ENCODE peak calls at places on chromosomes 16 and 17, in seven cellular contexts. R, T, V, U, E, H and K are unnamed samples.

GRCh38 chr17:42598905-42599304 is 10.3 kb downstream of the RETREG3 start:
- DNase-seq in R (no peak), T (no peak), V (no peak), U (no peak), E (no peak), H (no peak), K (no peak)

GRCh38 chr17:64441772-64442549 is 7.0 kb upstream of the MILR1 start:
- DNase-seq in R (peak), T (no peak), V (no peak), U (peak), E (no peak), H (no peak), K (peak)

GRCh38 chr16:27108826-27109665 is 42.3 kb downstream of the C16orf82 start:
- DNase-seq in R (no peak), T (no peak), V (no peak), U (no peak), E (no peak), H (no peak), K (no peak)

GRCh38 chr16:23435500-23435899 is 17.5 kb downstream of the COG7 start:
- DNase-seq in R (peak), T (peak), V (peak), U (no peak), E (peak), H (peak), K (peak)

GRCh38 chr16:84278968-84279367 is 15.7 kb upstream of the WFDC1 start:
- DNase-seq in R (no peak), T (no peak), V (no peak), U (no peak), E (no peak), H (no peak), K (no peak)

GRCh38 chr17:17959520-17960361 is 12.5 kb downstream of the TOM1L2 start:
- DNase-seq in R (peak), T (no peak), V (peak), U (peak), E (no peak), H (no peak), K (no peak)

GRCh38 chr17:42670199-42670924 is 6.4 kb downstream of the PLEKHH3 start:
- DNase-seq in R (no peak), T (no peak), V (no peak), U (no peak), E (no peak), H (no peak), K (no peak)

GRCh38 chr17:68097161-68097805 is 61.7 kb downstream of the KPNA2 start:
- DNase-seq in R (peak), T (no peak), V (no peak), U (no peak), E (no peak), H (no peak), K (no peak)

GRCh38 chr17:44256671-44257070 is 11.3 kb downstream of the SLC4A1 start:
- DNase-seq in R (no peak), T (no peak), V (no peak), U (no peak), E (no peak), H (no peak), K (no peak)

GRCh38 chr17:867896-868489 is 85.8 kb downstream of the MRM3 start:
- DNase-seq in R (peak), T (no peak), V (peak), U (no peak), E (no peak), H (no peak), K (no peak)

GRCh38 chr17:16477255-16477654 is 14.7 kb downstream of the LRRC75A start:
- DNase-seq in R (peak), T (no peak), V (peak), U (peak), E (no peak), H (no peak), K (peak)

GRCh38 chr16:74607967-74608356 is 1.0 kb upstream of the GLG1 start:
- DNase-seq in R (peak), T (no peak), V (no peak), U (no peak), E (peak), H (no peak), K (no peak)

GRCh38 chr17:46851029-46851741 is at the start of gene WNT9B:
- DNase-seq in R (no peak), T (no peak), V (peak), U (no peak), E (peak), H (no peak), K (no peak)

GRCh38 chr17:17591408-17592265 is at the start of gene PEMT:
- DNase-seq in R (peak), T (peak), V (peak), U (peak), E (peak), H (peak), K (peak)

DNA sequence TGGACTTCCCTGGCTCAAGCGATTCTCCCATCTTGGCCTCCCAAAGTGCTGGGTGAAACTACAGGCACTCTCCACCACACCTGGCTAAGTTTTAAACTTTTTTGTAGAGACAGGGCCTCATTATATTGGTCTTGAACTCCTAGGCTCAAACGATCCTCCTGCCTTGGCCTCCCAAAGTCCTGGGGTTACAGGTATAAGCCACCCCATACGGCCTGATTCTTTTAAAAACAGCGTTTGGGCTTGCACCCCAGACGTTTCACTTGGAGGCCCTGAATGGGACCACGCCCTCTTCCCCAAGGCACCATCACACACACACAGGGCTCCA is 29.4 kb upstream of the GINS2 start:
- DNase-seq in R (no peak), T (no peak), V (no peak), U (no peak), E (no peak), H (no peak), K (no peak)
- TF ChIP-seq CTCF in R (no peak), T (no peak), V (no peak), U (no peak), E (no peak), H (no peak), K (no peak)

DNA sequence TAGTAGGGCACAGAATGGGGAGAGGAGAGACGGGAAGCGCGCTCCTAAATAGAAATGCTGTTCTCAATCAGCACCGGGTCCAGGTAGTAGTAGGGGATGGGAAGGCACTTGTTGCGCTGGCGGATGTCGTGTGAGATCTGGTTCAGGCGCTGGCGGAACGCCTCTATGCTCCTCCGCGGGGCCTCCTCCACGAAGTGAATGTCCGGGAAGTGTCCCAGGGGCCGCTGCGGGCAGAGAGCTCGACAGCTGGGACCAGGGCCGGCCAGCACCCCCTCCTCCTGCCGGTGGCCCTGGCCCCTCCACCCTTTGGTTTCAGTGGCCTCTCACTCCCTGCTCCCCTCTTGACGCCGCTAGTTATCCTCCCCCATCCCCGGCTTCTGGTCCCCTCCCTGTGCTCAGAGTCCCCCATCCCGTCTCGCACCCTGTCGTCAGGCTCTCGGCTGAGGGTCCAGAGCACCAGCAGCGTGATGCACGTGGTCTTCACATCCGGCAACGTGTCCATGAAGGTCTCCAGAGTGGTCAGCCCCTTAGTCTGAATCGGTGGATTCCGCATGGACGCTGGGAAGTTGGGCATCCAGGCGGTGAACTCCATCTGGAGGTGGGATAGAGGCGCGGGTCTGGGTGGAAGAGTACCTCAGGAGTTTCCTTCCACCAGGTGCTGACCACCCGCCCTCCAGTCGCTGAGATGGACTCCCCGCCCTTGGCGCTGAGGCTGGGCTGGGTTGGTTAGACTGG is 14.6 kb downstream of the ALOX12B start:
- DNase-seq in R (no peak), T (no peak), V (no peak), U (no peak), E (no peak), H (no peak), K (no peak)
- H3K27ac ChIP-seq in R (no peak), T (no peak), V (no peak), U (no peak), E (no peak), H (no peak), K (no peak)

DNA sequence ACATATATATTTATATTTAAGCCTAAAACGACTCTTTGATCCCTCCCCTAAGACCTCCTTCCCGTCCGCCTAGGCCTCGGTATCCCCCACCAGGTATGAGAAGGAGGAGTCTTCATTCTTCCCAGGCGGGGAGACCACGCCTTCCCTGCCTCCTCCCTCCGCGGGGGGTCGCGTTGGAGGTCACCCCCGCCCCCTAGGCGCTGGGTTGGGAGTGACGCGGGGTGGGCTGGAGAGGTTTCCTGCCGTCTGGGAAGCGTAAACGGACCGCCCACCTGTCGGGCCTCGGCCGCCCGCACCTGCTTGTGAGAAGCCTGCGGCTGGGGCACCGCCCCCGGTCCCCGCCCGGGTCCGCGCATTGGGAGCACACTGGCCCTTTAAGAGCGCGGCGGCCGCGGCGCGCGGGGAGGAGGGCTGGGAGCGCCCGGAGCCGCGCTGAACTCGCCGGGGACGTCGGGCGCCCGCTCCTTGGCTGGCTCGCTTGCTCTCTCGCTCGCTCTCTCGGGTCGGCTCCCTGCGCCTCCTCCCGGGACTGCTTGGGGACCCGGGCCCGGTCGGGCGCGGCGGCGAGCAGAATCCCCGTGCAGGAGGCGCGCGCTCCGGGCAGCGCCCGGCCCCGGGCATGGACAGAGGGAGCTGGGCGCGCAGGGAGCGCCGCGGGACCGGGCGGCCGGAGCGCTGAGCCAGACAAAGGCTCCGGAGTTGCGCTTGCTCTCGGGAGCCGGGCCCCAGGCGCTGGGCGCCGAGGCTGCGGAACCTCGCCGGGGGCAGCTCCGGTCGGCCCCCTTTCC is at the start of gene MMP15:
- DNase-seq in R (peak), T (peak), V (peak), U (peak), E (peak), H (peak), K (peak)
- TF ChIP-seq CTCF in R (no peak), T (no peak), V (no peak), U (no peak), E (no peak), H (no peak), K (no peak)

GRCh38 chr16:86199871-86200700 is 301.1 kb downstream of the IRF8 start:
- DNase-seq in R (peak), T (no peak), V (no peak), U (no peak), E (no peak), H (no peak), K (no peak)
- H3K27ac ChIP-seq in R (peak), T (no peak), V (no peak), U (no peak), E (no peak), H (no peak), K (no peak)

GRCh38 chr16:4537376-4538066 is 1.1 kb downstream of the CDIP1 start:
- DNase-seq in R (no peak), T (peak), V (no peak), U (no peak), E (no peak), H (no peak), K (no peak)

GRCh38 chr16:4538067-4538385 is 547 bp downstream of the CDIP1 start:
- DNase-seq in R (no peak), T (no peak), V (no peak), U (no peak), E (no peak), H (no peak), K (no peak)

GRCh38 chr16:4536391-4537106 is 2.0 kb downstream of the CDIP1 start:
- DNase-seq in R (no peak), T (no peak), V (no peak), U (no peak), E (no peak), H (no peak), K (no peak)

GRCh38 chr16:4539716-4540284 is 1.2 kb upstream of the CDIP1 start:
- DNase-seq in R (no peak), T (no peak), V (no peak), U (no peak), E (no peak), H (no peak), K (no peak)

DNA sequence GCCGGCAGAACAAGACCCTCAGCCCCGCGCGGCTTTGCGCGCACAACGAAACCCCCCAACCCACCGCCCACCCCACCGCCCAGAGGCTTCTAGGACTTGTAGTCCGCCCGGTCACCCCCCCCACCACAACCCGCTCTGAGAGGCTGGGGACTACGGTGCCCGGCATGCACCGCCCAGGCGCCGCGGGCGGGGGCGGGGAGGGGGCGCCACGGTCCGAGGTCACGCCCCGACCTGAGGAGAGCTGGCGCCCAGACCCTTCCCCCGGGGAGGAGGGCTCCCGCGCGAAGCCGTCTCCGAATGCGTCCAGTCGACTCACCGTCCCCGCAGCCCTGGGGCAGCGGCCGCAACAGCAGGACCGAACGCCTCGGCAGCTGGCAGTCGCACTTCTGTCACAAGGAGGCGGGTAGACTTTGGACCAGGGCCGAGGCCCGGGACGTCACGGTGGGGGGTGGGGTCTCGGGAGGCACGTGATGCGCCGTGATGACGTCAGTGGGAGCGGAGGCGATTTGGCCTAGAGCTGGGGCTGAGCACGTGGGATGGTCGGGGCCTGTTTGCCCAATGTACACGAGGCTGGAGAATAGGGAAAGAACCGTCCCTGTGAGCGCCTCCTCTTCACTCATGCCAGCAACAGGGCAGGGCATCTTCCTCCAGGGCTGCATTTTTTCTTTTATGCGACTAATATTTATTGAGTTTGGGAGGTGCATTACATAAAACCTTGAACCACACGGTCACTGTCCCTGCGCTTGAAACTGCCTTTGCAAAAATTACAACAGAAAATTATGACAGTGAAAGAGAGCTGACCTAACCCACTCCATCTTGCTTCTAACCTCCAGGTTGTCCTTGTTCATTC is at the start of gene CDIP1:
- DNase-seq in R (peak), T (peak), V (peak), U (peak), E (peak), H (peak), K (peak)
- TF ChIP-seq CTCF in R (no peak), T (peak), V (no peak), U (no peak), E (no peak), H (no peak), K (peak)

GRCh38 chr17:40415390-40415789 is 2.3 kb downstream of the TOP2A start:
- DNase-seq in R (peak), T (no peak), V (peak), U (no peak), E (peak), H (no peak), K (peak)
- H3K27ac ChIP-seq in R (peak), T (no peak), V (peak), U (peak), E (no peak), H (no peak), K (peak)

GRCh38 chr16:30075503-30076275 is at the start of gene PPP4C:
- DNase-seq in R (peak), T (peak), V (peak), U (peak), E (peak), H (no peak), K (peak)
- TF ChIP-seq CTCF in R (peak), T (peak), V (no peak), U (no peak), E (no peak), H (no peak), K (no peak)

DNA sequence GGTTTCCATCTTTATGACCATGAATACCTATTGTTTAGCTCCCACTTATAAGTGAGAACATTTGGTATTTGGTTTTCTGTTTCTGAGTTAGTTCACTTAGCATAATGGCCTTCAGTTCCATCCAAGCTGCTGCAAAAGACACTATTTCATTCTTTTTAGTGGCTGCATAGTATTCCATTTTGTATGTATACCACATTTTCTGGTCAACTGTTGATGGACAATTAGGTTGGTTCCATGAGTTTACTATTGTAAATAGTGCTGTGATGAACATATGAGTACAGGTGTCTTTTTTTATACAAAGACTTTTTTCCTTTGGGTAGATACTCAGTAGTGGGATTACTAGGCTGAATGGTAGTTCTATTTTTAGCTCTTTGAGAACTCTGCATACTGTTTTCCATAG is 87.8 kb upstream of the GOT2 start:
- DNase-seq in R (no peak), T (no peak), V (no peak), U (no peak), E (no peak), H (no peak), K (no peak)
- H3K27ac ChIP-seq in R (no peak), T (no peak), V (no peak), U (no peak), E (no peak), H (no peak), K (no peak)

GRCh38 chr17:81442791-81443190 is 47.5 kb downstream of the BAHCC1 start:
- DNase-seq in R (no peak), T (no peak), V (no peak), U (no peak), E (no peak), H (no peak), K (no peak)

GRCh38 chr17:81438688-81439087 is 43.4 kb downstream of the BAHCC1 start:
- DNase-seq in R (no peak), T (no peak), V (no peak), U (no peak), E (no peak), H (no peak), K (no peak)

GRCh38 chr17:81438024-81438664 is 42.9 kb downstream of the BAHCC1 start:
- DNase-seq in R (no peak), T (no peak), V (no peak), U (no peak), E (no peak), H (no peak), K (no peak)

GRCh38 chr17:81439926-81440450 is 44.7 kb downstream of the BAHCC1 start:
- DNase-seq in R (no peak), T (no peak), V (no peak), U (no peak), E (no peak), H (no peak), K (no peak)

DNA sequence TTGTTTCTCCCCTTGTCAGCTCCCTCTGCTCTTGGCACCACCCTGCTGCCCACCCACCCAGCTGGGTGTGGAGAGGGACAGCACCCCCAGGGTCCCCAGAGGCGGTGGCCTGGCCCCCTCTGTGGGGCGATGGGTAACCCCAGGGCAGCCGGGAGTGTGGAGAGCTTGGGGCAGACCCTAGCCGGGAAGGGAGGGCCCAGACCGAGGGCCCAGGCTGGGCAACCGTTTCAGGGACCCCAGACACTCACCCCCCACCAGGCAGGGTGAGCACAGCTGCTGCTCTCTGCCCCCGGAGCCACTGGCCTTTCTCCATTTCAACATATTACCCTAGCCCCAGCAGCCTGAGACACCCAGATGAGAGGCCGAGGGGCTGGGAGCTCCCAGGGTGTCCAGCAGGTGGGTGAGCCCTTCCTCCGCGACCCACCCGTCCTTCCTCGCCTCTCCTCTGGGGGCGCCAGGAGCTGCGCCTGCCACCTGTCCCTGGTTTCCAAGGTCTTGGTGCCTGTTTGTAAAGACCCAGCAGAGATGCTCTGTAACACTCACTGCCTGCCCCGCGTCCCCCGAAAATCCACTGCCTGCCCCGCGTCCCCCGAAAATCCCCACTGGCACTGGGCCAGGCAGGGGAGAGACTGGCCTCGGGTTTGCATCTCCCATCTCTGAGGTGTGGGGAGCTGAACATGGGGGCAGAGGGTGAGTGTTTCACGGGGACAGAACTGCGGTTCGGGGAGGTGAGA is 45.4 kb downstream of the BAHCC1 start:
- DNase-seq in R (no peak), T (no peak), V (peak), U (no peak), E (peak), H (peak), K (no peak)
- TF ChIP-seq CTCF in R (peak), T (peak), V (peak), U (peak), E (peak), H (peak), K (peak)

GRCh38 chr17:8057691-8058114 is 18.8 kb downstream of the ALOX15B start:
- DNase-seq in R (peak), T (no peak), V (peak), U (peak), E (peak), H (no peak), K (peak)
- H3K27ac ChIP-seq in R (no peak), T (no peak), V (no peak), U (no peak), E (no peak), H (no peak), K (no peak)